ENCODE peak calls at places on chromosomes 12 and 14, in nine cellular contexts. A is stimulated activated CD4-positive, alpha-beta T cell treated with anti-CD3 and anti-CD28 coated beads, Interleukin-4, amount 100 ng/mL, for 48 hours; F is heart left ventricle; H is C1 segment of cervical spinal cord; L is H9; C is mucosa of gallbladder; B is naive thymus-derived CD4-positive, alpha-beta T cell; T is hippocampal formation; E is activated CD4-positive, alpha-beta T cell treated with anti-CD3 and anti-CD28 coated beads, Interleukin-2, amount 50 U/mL, for 24 hours. W is an unnamed sample.

GRCh38 chr12:92675092-92675865 is 27.5 kb upstream of the PLEKHG7 start:
- DNase-seq in A (no peak), F (no peak), H (no peak), L (no peak), C (no peak), B (no peak), T (no peak), E (no peak), W (peak)

GRCh38 chr14:100067481-100067880 is 2.3 kb downstream of the EVL start:
- DNase-seq in A (no peak), F (no peak), H (no peak), L (no peak), C (no peak), B (no peak), T (no peak), E (no peak), W (no peak)

GRCh38 chr12:125403145-125403789 is 338.0 kb downstream of the AACS start:
- DNase-seq in A (no peak), F (no peak), H (no peak), L (peak), C (no peak), B (peak), T (no peak), E (no peak), W (peak)

GRCh38 chr14:54344445-54344844 is 52.4 kb upstream of the CDKN3 start:
- DNase-seq in A (no peak), F (no peak), H (no peak), L (no peak), C (no peak), B (no peak), T (no peak), E (no peak), W (no peak)

GRCh38 chr14:68654471-68654941 is 138.4 kb downstream of the ZFP36L1 start:
- DNase-seq in A (no peak), F (no peak), H (no peak), L (peak), C (no peak), B (no peak), T (no peak), E (no peak), W (no peak)

GRCh38 chr12:25590021-25590721 is 37.1 kb upstream of the LMNTD1 start:
- DNase-seq in A (peak), F (no peak), H (no peak), L (no peak), C (no peak), B (peak), T (no peak), E (no peak), W (no peak)

GRCh38 chr12:6684609-6685008 is 4.6 kb downstream of the ZNF384 start:
- DNase-seq in A (peak), F (no peak), H (no peak), L (no peak), C (peak), B (peak), T (no peak), E (no peak), W (peak)

GRCh38 chr12:115341442-115341841 is 657.5 kb upstream of the TBX3 start:
- DNase-seq in A (no peak), F (peak), H (peak), L (no peak), C (peak), B (no peak), T (no peak), E (no peak), W (peak)

GRCh38 chr12:99223554-99223953 is 424.0 kb upstream of the GARIN6 start:
- DNase-seq in A (no peak), F (no peak), H (no peak), L (no peak), C (no peak), B (no peak), T (no peak), E (no peak), W (no peak)

GRCh38 chr14:87830443-87831096 is 162.4 kb downstream of the GALC start:
- DNase-seq in A (no peak), F (no peak), H (no peak), L (no peak), C (no peak), B (no peak), T (no peak), E (no peak), W (no peak)

GRCh38 chr12:71551529-71551928 is 111.9 kb downstream of the LGR5 start:
- DNase-seq in A (no peak), F (no peak), H (no peak), L (no peak), C (no peak), B (no peak), T (no peak), E (no peak), W (peak)

W was measured in IMR-90.